ENCODE peak calls at places on chromosomes 4 and X, in nine cellular contexts. J is sciatic nerve, G is aorta, S is T-helper 22 cell, Q is OCI-M1, A is DMS 273 treated with DMSO at 0.1 percent for 48 hours, D is NT2/D1, H is RWPE1, X is astrocyte. E is an unnamed sample.

GRCh38 chr4:111755571-111755970 is 389.7 kb upstream of the FAM241A start:
- DNase-seq in J (no peak), G (no peak), S (no peak), Q (no peak), A (no peak), D (no peak), H (no peak), X (no peak), E (no peak)

GRCh38 chrX:150456466-150456865 is 93.3 kb downstream of the MAMLD1 start:
- DNase-seq in J (no peak), G (no peak), S (no peak), Q (peak; percentile 4), A (no peak), D (no peak), H (peak; percentile 26), X (no peak), E (no peak)

GRCh38 chr4:70925899-70926635 is 23.9 kb downstream of the MOB1B start:
- DNase-seq in J (no peak), G (no peak), S (no peak), Q (no peak), A (no peak), D (no peak), H (no peak), X (no peak), E (no peak)

GRCh38 chr4:4217123-4217522 is 9.6 kb downstream of the OTOP1 start:
- DNase-seq in J (no peak), G (no peak), S (no peak), Q (no peak), A (no peak), D (no peak), H (no peak), X (peak; percentile 18), E (no peak)

GRCh38 chrX:153477458-153477857 is 7.1 kb upstream of the HAUS7 start:
- DNase-seq in J (no peak), G (no peak), S (no peak), Q (no peak), A (no peak), D (no peak), H (no peak), X (no peak), E (no peak)

GRCh38 chr4:20028694-20029093 is 223.0 kb upstream of the SLIT2 start:
- DNase-seq in J (no peak), G (no peak), S (no peak), Q (no peak), A (no peak), D (no peak), H (peak; percentile 26), X (peak; percentile 59), E (no peak)

GRCh38 chr4:89152972-89153371 is 41.6 kb downstream of the TIGD2 start:
- DNase-seq in J (no peak), G (no peak), S (no peak), Q (no peak), A (peak; percentile 97), D (no peak), H (no peak), X (no peak), E (no peak)

GRCh38 chrX:40864972-40865371 is 129.6 kb upstream of the MED14 start:
- DNase-seq in J (no peak), G (no peak), S (no peak), Q (no peak), A (no peak), D (no peak), H (no peak), X (peak; percentile 89), E (no peak)

GRCh38 chr4:119672938-119673337 is 44.3 kb upstream of the PDE5A start:
- DNase-seq in J (no peak), G (no peak), S (no peak), Q (no peak), A (no peak), D (no peak), H (no peak), X (no peak), E (no peak)

GRCh38 chrX:13652256-13653021 is 502 bp upstream of the TCEANC start:
- DNase-seq in J (no peak), G (no peak), S (no peak), Q (peak; percentile 61), A (no peak), D (no peak), H (peak; percentile 47), X (peak; percentile 96), E (no peak)

GRCh38 chr4:7328162-7328912 is 106.4 kb downstream of the PSAPL1 start:
- DNase-seq in J (no peak), G (peak; percentile 50), S (no peak), Q (no peak), A (no peak), D (no peak), H (no peak), X (no peak), E (no peak)

GRCh38 chr4:184267673-184268573 is 50.2 kb upstream of the ENPP6 start:
- DNase-seq in J (no peak), G (no peak), S (peak; percentile 37), Q (peak; percentile 95), A (no peak), D (no peak), H (peak; percentile 57), X (peak; percentile 93), E (peak; percentile 96)

GRCh38 chr4:71287305-71287704 is 51.5 kb upstream of the SLC4A4 start:
- DNase-seq in J (no peak), G (no peak), S (no peak), Q (no peak), A (no peak), D (no peak), H (no peak), X (no peak), E (no peak)

GRCh38 chr4:165716472-165716871 is 156.6 kb upstream of the TLL1 start:
- DNase-seq in J (no peak), G (no peak), S (no peak), Q (no peak), A (no peak), D (no peak), H (no peak), X (no peak), E (no peak)

GRCh38 chr4:182884046-182884445 is 33.1 kb downstream of the DCTD start:
- DNase-seq in J (no peak), G (no peak), S (no peak), Q (no peak), A (no peak), D (no peak), H (no peak), X (no peak), E (no peak)

GRCh38 chrX:3527166-3527565 is 180.7 kb upstream of the MXRA5 start:
- DNase-seq in J (no peak), G (no peak), S (no peak), Q (no peak), A (no peak), D (no peak), H (no peak), X (peak; percentile 53), E (no peak)

GRCh38 chrX:31670245-31670644 is 598.4 kb upstream of the FTHL17 start:
- DNase-seq in J (no peak), G (no peak), S (no peak), Q (no peak), A (no peak), D (no peak), H (no peak), X (no peak), E (no peak)

GRCh38 chrX:24902808-24903207 is 113.0 kb downstream of the ARX start:
- DNase-seq in J (no peak), G (no peak), S (no peak), Q (no peak), A (no peak), D (no peak), H (no peak), X (peak; percentile 75), E (no peak)

GRCh38 chrX:25206761-25207160 is 191.0 kb upstream of the ARX start:
- DNase-seq in J (no peak), G (no peak), S (no peak), Q (no peak), A (no peak), D (peak; percentile 2), H (peak; percentile 34), X (peak; percentile 28), E (no peak)

GRCh38 chrX:54411732-54412131 is 28.5 kb upstream of the TSR2 start:
- DNase-seq in J (no peak), G (no peak), S (no peak), Q (no peak), A (no peak), D (no peak), H (no peak), X (no peak), E (no peak)

GRCh38 chrX:37453821-37454220 is 104.7 kb downstream of the PRRG1 start:
- DNase-seq in J (no peak), G (no peak), S (no peak), Q (no peak), A (no peak), D (no peak), H (peak; percentile 6), X (no peak), E (no peak)

GRCh38 chrX:115958687-115959359 is 211.7 kb upstream of the AGTR2 start:
- DNase-seq in J (no peak), G (no peak), S (no peak), Q (peak; percentile 7), A (no peak), D (no peak), H (no peak), X (no peak), E (peak; percentile 33)

GRCh38 chrX:120014354-120015129 is 62.9 kb downstream of the RHOXF2B start:
- DNase-seq in J (no peak), G (no peak), S (no peak), Q (no peak), A (no peak), D (no peak), H (no peak), X (no peak), E (no peak)

GRCh38 chr4:153061971-153062370 is 125.8 kb downstream of the FHDC1 start:
- DNase-seq in J (no peak), G (no peak), S (no peak), Q (no peak), A (no peak), D (no peak), H (no peak), X (no peak), E (no peak)

GRCh38 chr4:123421942-123422781 is 25.6 kb downstream of the SPRY1 start:
- DNase-seq in J (no peak), G (no peak), S (no peak), Q (no peak), A (no peak), D (no peak), H (no peak), X (no peak), E (no peak)

GRCh38 chrX:103791233-103791632 is 14.6 kb downstream of the PLP1 start:
- DNase-seq in J (no peak), G (no peak), S (no peak), Q (no peak), A (peak; percentile 35), D (no peak), H (no peak), X (no peak), E (no peak)

GRCh38 chr4:77007358-77008230 is 58.0 kb downstream of the SEPTIN11 start:
- DNase-seq in J (no peak), G (no peak), S (peak; percentile 42), Q (peak; percentile 18), A (no peak), D (no peak), H (no peak), X (peak; percentile 76), E (peak; percentile 25)

E was measured in Kasumi-1.